ENCODE peak calls at places on chromosomes 11 and 22, in seven cellular contexts. One of them, this sample, is unnamed.

GRCh38 chr11:76267563-76267962 is 61.3 kb upstream of the WNT11 start:
- DNase-seq in stimulated activated CD4-positive, alpha-beta T cell treated with anti-CD3 and anti-CD28 coated beads, Interleukin-2, amount 100 ng/mL, for 24 hours: no peak
- DNase-seq in NCI-H1436: no peak
- DNase-seq in islet precursor cell: no peak
- DNase-seq in naive thymus-derived CD8-positive, alpha-beta T cell: no peak
- DNase-seq in iris pigment epithelial cell: no peak
- DNase-seq in stimulated activated CD8-positive, alpha-beta memory T cell treated with anti-CD3 and anti-CD28 coated beads, Interleukin-15, amount 100 ng/mL, for 4 hours: no peak
- DNase-seq in this sample: no peak

GRCh38 chr11:18088371-18088770 is 17.5 kb downstream of the SAAL1 start:
- DNase-seq in stimulated activated CD4-positive, alpha-beta T cell treated with anti-CD3 and anti-CD28 coated beads, Interleukin-2, amount 100 ng/mL, for 24 hours: no peak
- DNase-seq in NCI-H1436: no peak
- DNase-seq in islet precursor cell: no peak
- DNase-seq in naive thymus-derived CD8-positive, alpha-beta T cell: no peak
- DNase-seq in iris pigment epithelial cell: no peak
- DNase-seq in stimulated activated CD8-positive, alpha-beta memory T cell treated with anti-CD3 and anti-CD28 coated beads, Interleukin-15, amount 100 ng/mL, for 4 hours: no peak
- DNase-seq in this sample: no peak

GRCh38 chr11:128929991-128930390 is 12.7 kb downstream of the TP53AIP1 start:
- DNase-seq in stimulated activated CD4-positive, alpha-beta T cell treated with anti-CD3 and anti-CD28 coated beads, Interleukin-2, amount 100 ng/mL, for 24 hours: no peak
- DNase-seq in NCI-H1436: no peak
- DNase-seq in islet precursor cell: no peak
- DNase-seq in naive thymus-derived CD8-positive, alpha-beta T cell: no peak
- DNase-seq in iris pigment epithelial cell: peak; percentile 50
- DNase-seq in stimulated activated CD8-positive, alpha-beta memory T cell treated with anti-CD3 and anti-CD28 coated beads, Interleukin-15, amount 100 ng/mL, for 4 hours: no peak
- DNase-seq in this sample: no peak

GRCh38 chr11:69711824-69712801 is 8.3 kb upstream of the FGF19 start:
- DNase-seq in stimulated activated CD4-positive, alpha-beta T cell treated with anti-CD3 and anti-CD28 coated beads, Interleukin-2, amount 100 ng/mL, for 24 hours: no peak
- DNase-seq in NCI-H1436: no peak
- DNase-seq in islet precursor cell: peak; percentile 52
- DNase-seq in naive thymus-derived CD8-positive, alpha-beta T cell: no peak
- DNase-seq in iris pigment epithelial cell: no peak
- DNase-seq in stimulated activated CD8-positive, alpha-beta memory T cell treated with anti-CD3 and anti-CD28 coated beads, Interleukin-15, amount 100 ng/mL, for 4 hours: no peak
- DNase-seq in this sample: no peak

GRCh38 chr22:46085831-46086576 is 64.3 kb upstream of the PPARA start:
- DNase-seq in stimulated activated CD4-positive, alpha-beta T cell treated with anti-CD3 and anti-CD28 coated beads, Interleukin-2, amount 100 ng/mL, for 24 hours: no peak
- DNase-seq in NCI-H1436: no peak
- DNase-seq in islet precursor cell: no peak
- DNase-seq in naive thymus-derived CD8-positive, alpha-beta T cell: no peak
- DNase-seq in iris pigment epithelial cell: no peak
- DNase-seq in stimulated activated CD8-positive, alpha-beta memory T cell treated with anti-CD3 and anti-CD28 coated beads, Interleukin-15, amount 100 ng/mL, for 4 hours: no peak
- DNase-seq in this sample: no peak

GRCh38 chr22:29767289-29768051 is at the start of gene UQCR10:
- DNase-seq in stimulated activated CD4-positive, alpha-beta T cell treated with anti-CD3 and anti-CD28 coated beads, Interleukin-2, amount 100 ng/mL, for 24 hours: peak; percentile 94
- DNase-seq in NCI-H1436: peak; percentile 90
- DNase-seq in islet precursor cell: peak; percentile 93
- DNase-seq in naive thymus-derived CD8-positive, alpha-beta T cell: peak; percentile 86
- DNase-seq in iris pigment epithelial cell: peak; percentile 89
- DNase-seq in stimulated activated CD8-positive, alpha-beta memory T cell treated with anti-CD3 and anti-CD28 coated beads, Interleukin-15, amount 100 ng/mL, for 4 hours: peak; percentile 79
- DNase-seq in this sample: peak; percentile 81

GRCh38 chr11:16182553-16182952 is 173.8 kb downstream of the SOX6 start:
- DNase-seq in stimulated activated CD4-positive, alpha-beta T cell treated with anti-CD3 and anti-CD28 coated beads, Interleukin-2, amount 100 ng/mL, for 24 hours: no peak
- DNase-seq in NCI-H1436: no peak
- DNase-seq in islet precursor cell: no peak
- DNase-seq in naive thymus-derived CD8-positive, alpha-beta T cell: no peak
- DNase-seq in iris pigment epithelial cell: no peak
- DNase-seq in stimulated activated CD8-positive, alpha-beta memory T cell treated with anti-CD3 and anti-CD28 coated beads, Interleukin-15, amount 100 ng/mL, for 4 hours: no peak
- DNase-seq in this sample: no peak

GRCh38 chr22:45977551-45978274 is 751 bp upstream of the WNT7B start:
- DNase-seq in stimulated activated CD4-positive, alpha-beta T cell treated with anti-CD3 and anti-CD28 coated beads, Interleukin-2, amount 100 ng/mL, for 24 hours: no peak
- DNase-seq in NCI-H1436: no peak
- DNase-seq in islet precursor cell: peak; percentile 77
- DNase-seq in naive thymus-derived CD8-positive, alpha-beta T cell: no peak
- DNase-seq in iris pigment epithelial cell: peak; percentile 31
- DNase-seq in stimulated activated CD8-positive, alpha-beta memory T cell treated with anti-CD3 and anti-CD28 coated beads, Interleukin-15, amount 100 ng/mL, for 4 hours: no peak
- DNase-seq in this sample: no peak

GRCh38 chr11:93972790-93973189 is 48.4 kb upstream of the HEPHL1 start:
- DNase-seq in stimulated activated CD4-positive, alpha-beta T cell treated with anti-CD3 and anti-CD28 coated beads, Interleukin-2, amount 100 ng/mL, for 24 hours: no peak
- DNase-seq in NCI-H1436: no peak
- DNase-seq in islet precursor cell: no peak
- DNase-seq in naive thymus-derived CD8-positive, alpha-beta T cell: no peak
- DNase-seq in iris pigment epithelial cell: no peak
- DNase-seq in stimulated activated CD8-positive, alpha-beta memory T cell treated with anti-CD3 and anti-CD28 coated beads, Interleukin-15, amount 100 ng/mL, for 4 hours: no peak
- DNase-seq in this sample: no peak

GRCh38 chr11:9158898-9159391 is 67.5 kb upstream of the SCUBE2 start:
- DNase-seq in stimulated activated CD4-positive, alpha-beta T cell treated with anti-CD3 and anti-CD28 coated beads, Interleukin-2, amount 100 ng/mL, for 24 hours: no peak
- DNase-seq in NCI-H1436: no peak
- DNase-seq in islet precursor cell: no peak
- DNase-seq in naive thymus-derived CD8-positive, alpha-beta T cell: no peak
- DNase-seq in iris pigment epithelial cell: peak; percentile 76
- DNase-seq in stimulated activated CD8-positive, alpha-beta memory T cell treated with anti-CD3 and anti-CD28 coated beads, Interleukin-15, amount 100 ng/mL, for 4 hours: no peak
- DNase-seq in this sample: no peak

GRCh38 chr11:76415073-76415472 is 29.7 kb upstream of the EMSY start:
- DNase-seq in stimulated activated CD4-positive, alpha-beta T cell treated with anti-CD3 and anti-CD28 coated beads, Interleukin-2, amount 100 ng/mL, for 24 hours: peak; percentile 4
- DNase-seq in NCI-H1436: no peak
- DNase-seq in islet precursor cell: no peak
- DNase-seq in naive thymus-derived CD8-positive, alpha-beta T cell: no peak
- DNase-seq in iris pigment epithelial cell: no peak
- DNase-seq in stimulated activated CD8-positive, alpha-beta memory T cell treated with anti-CD3 and anti-CD28 coated beads, Interleukin-15, amount 100 ng/mL, for 4 hours: no peak
- DNase-seq in this sample: no peak

GRCh38 chr11:46183819-46184218 is 62.6 kb upstream of the PHF21A start:
- DNase-seq in stimulated activated CD4-positive, alpha-beta T cell treated with anti-CD3 and anti-CD28 coated beads, Interleukin-2, amount 100 ng/mL, for 24 hours: no peak
- DNase-seq in NCI-H1436: no peak
- DNase-seq in islet precursor cell: no peak
- DNase-seq in naive thymus-derived CD8-positive, alpha-beta T cell: no peak
- DNase-seq in iris pigment epithelial cell: peak; percentile 91
- DNase-seq in stimulated activated CD8-positive, alpha-beta memory T cell treated with anti-CD3 and anti-CD28 coated beads, Interleukin-15, amount 100 ng/mL, for 4 hours: no peak
- DNase-seq in this sample: peak; percentile 57

GRCh38 chr11:2768471-2769408 is 68.9 kb upstream of the KCNQ1OT1 start:
- DNase-seq in stimulated activated CD4-positive, alpha-beta T cell treated with anti-CD3 and anti-CD28 coated beads, Interleukin-2, amount 100 ng/mL, for 24 hours: peak; percentile 21
- DNase-seq in NCI-H1436: no peak
- DNase-seq in islet precursor cell: peak; percentile 85
- DNase-seq in naive thymus-derived CD8-positive, alpha-beta T cell: no peak
- DNase-seq in iris pigment epithelial cell: peak; percentile 73
- DNase-seq in stimulated activated CD8-positive, alpha-beta memory T cell treated with anti-CD3 and anti-CD28 coated beads, Interleukin-15, amount 100 ng/mL, for 4 hours: no peak
- DNase-seq in this sample: peak; percentile 56

GRCh38 chr22:22702159-22702873 is 57.9 kb downstream of the GGTLC2 start:
- DNase-seq in stimulated activated CD4-positive, alpha-beta T cell treated with anti-CD3 and anti-CD28 coated beads, Interleukin-2, amount 100 ng/mL, for 24 hours: no peak
- DNase-seq in NCI-H1436: no peak
- DNase-seq in islet precursor cell: peak; percentile 61
- DNase-seq in naive thymus-derived CD8-positive, alpha-beta T cell: no peak
- DNase-seq in iris pigment epithelial cell: peak; percentile 17
- DNase-seq in stimulated activated CD8-positive, alpha-beta memory T cell treated with anti-CD3 and anti-CD28 coated beads, Interleukin-15, amount 100 ng/mL, for 4 hours: no peak
- DNase-seq in this sample: no peak

GRCh38 chr22:17243524-17243923 is 24.3 kb upstream of the ADA2 start:
- DNase-seq in stimulated activated CD4-positive, alpha-beta T cell treated with anti-CD3 and anti-CD28 coated beads, Interleukin-2, amount 100 ng/mL, for 24 hours: peak; percentile 27
- DNase-seq in NCI-H1436: no peak
- DNase-seq in islet precursor cell: no peak
- DNase-seq in naive thymus-derived CD8-positive, alpha-beta T cell: no peak
- DNase-seq in iris pigment epithelial cell: peak; percentile 26
- DNase-seq in stimulated activated CD8-positive, alpha-beta memory T cell treated with anti-CD3 and anti-CD28 coated beads, Interleukin-15, amount 100 ng/mL, for 4 hours: no peak
- DNase-seq in this sample: no peak

GRCh38 chr22:17106785-17107546 is 14.2 kb downstream of the TMEM121B start:
- DNase-seq in stimulated activated CD4-positive, alpha-beta T cell treated with anti-CD3 and anti-CD28 coated beads, Interleukin-2, amount 100 ng/mL, for 24 hours: peak; percentile 17
- DNase-seq in NCI-H1436: no peak
- DNase-seq in islet precursor cell: no peak
- DNase-seq in naive thymus-derived CD8-positive, alpha-beta T cell: no peak
- DNase-seq in iris pigment epithelial cell: peak; percentile 13
- DNase-seq in stimulated activated CD8-positive, alpha-beta memory T cell treated with anti-CD3 and anti-CD28 coated beads, Interleukin-15, amount 100 ng/mL, for 4 hours: no peak
- DNase-seq in this sample: no peak

GRCh38 chr11:100808904-100809491 is 121.9 kb downstream of the ARHGAP42 start:
- DNase-seq in stimulated activated CD4-positive, alpha-beta T cell treated with anti-CD3 and anti-CD28 coated beads, Interleukin-2, amount 100 ng/mL, for 24 hours: no peak
- DNase-seq in NCI-H1436: no peak
- DNase-seq in islet precursor cell: no peak
- DNase-seq in naive thymus-derived CD8-positive, alpha-beta T cell: no peak
- DNase-seq in iris pigment epithelial cell: peak; percentile 79
- DNase-seq in stimulated activated CD8-positive, alpha-beta memory T cell treated with anti-CD3 and anti-CD28 coated beads, Interleukin-15, amount 100 ng/mL, for 4 hours: no peak
- DNase-seq in this sample: no peak

GRCh38 chr11:111423250-111423615 is 44.2 kb upstream of the POU2AF1 start:
- DNase-seq in stimulated activated CD4-positive, alpha-beta T cell treated with anti-CD3 and anti-CD28 coated beads, Interleukin-2, amount 100 ng/mL, for 24 hours: no peak
- DNase-seq in NCI-H1436: no peak
- DNase-seq in islet precursor cell: no peak
- DNase-seq in naive thymus-derived CD8-positive, alpha-beta T cell: no peak
- DNase-seq in iris pigment epithelial cell: no peak
- DNase-seq in stimulated activated CD8-positive, alpha-beta memory T cell treated with anti-CD3 and anti-CD28 coated beads, Interleukin-15, amount 100 ng/mL, for 4 hours: no peak
- DNase-seq in this sample: no peak

GRCh38 chr11:65352783-65353182 is 1.8 kb upstream of the TIGD3 start:
- DNase-seq in stimulated activated CD4-positive, alpha-beta T cell treated with anti-CD3 and anti-CD28 coated beads, Interleukin-2, amount 100 ng/mL, for 24 hours: no peak
- DNase-seq in NCI-H1436: no peak
- DNase-seq in islet precursor cell: no peak
- DNase-seq in naive thymus-derived CD8-positive, alpha-beta T cell: no peak
- DNase-seq in iris pigment epithelial cell: no peak
- DNase-seq in stimulated activated CD8-positive, alpha-beta memory T cell treated with anti-CD3 and anti-CD28 coated beads, Interleukin-15, amount 100 ng/mL, for 4 hours: no peak
- DNase-seq in this sample: no peak

GRCh38 chr11:62895501-62895900 is 14.8 kb downstream of the SLC3A2 start:
- DNase-seq in stimulated activated CD4-positive, alpha-beta T cell treated with anti-CD3 and anti-CD28 coated beads, Interleukin-2, amount 100 ng/mL, for 24 hours: no peak
- DNase-seq in NCI-H1436: no peak
- DNase-seq in islet precursor cell: no peak
- DNase-seq in naive thymus-derived CD8-positive, alpha-beta T cell: no peak
- DNase-seq in iris pigment epithelial cell: no peak
- DNase-seq in stimulated activated CD8-positive, alpha-beta memory T cell treated with anti-CD3 and anti-CD28 coated beads, Interleukin-15, amount 100 ng/mL, for 4 hours: no peak
- DNase-seq in this sample: no peak

GRCh38 chr11:102791271-102792036 is 6.5 kb downstream of the MMP1 start:
- DNase-seq in stimulated activated CD4-positive, alpha-beta T cell treated with anti-CD3 and anti-CD28 coated beads, Interleukin-2, amount 100 ng/mL, for 24 hours: no peak
- DNase-seq in NCI-H1436: no peak
- DNase-seq in islet precursor cell: no peak
- DNase-seq in naive thymus-derived CD8-positive, alpha-beta T cell: no peak
- DNase-seq in iris pigment epithelial cell: peak; percentile 22
- DNase-seq in stimulated activated CD8-positive, alpha-beta memory T cell treated with anti-CD3 and anti-CD28 coated beads, Interleukin-15, amount 100 ng/mL, for 4 hours: no peak
- DNase-seq in this sample: no peak

GRCh38 chr11:13260196-13260962 is 17.2 kb upstream of the BMAL1 start:
- DNase-seq in stimulated activated CD4-positive, alpha-beta T cell treated with anti-CD3 and anti-CD28 coated beads, Interleukin-2, amount 100 ng/mL, for 24 hours: no peak
- DNase-seq in NCI-H1436: peak; percentile 32
- DNase-seq in islet precursor cell: no peak
- DNase-seq in naive thymus-derived CD8-positive, alpha-beta T cell: no peak
- DNase-seq in iris pigment epithelial cell: peak; percentile 17
- DNase-seq in stimulated activated CD8-positive, alpha-beta memory T cell treated with anti-CD3 and anti-CD28 coated beads, Interleukin-15, amount 100 ng/mL, for 4 hours: no peak
- DNase-seq in this sample: no peak

GRCh38 chr22:41479671-41480396 is 10.9 kb downstream of the ACO2 start:
- DNase-seq in stimulated activated CD4-positive, alpha-beta T cell treated with anti-CD3 and anti-CD28 coated beads, Interleukin-2, amount 100 ng/mL, for 24 hours: no peak
- DNase-seq in NCI-H1436: no peak
- DNase-seq in islet precursor cell: no peak
- DNase-seq in naive thymus-derived CD8-positive, alpha-beta T cell: no peak
- DNase-seq in iris pigment epithelial cell: peak; percentile 49
- DNase-seq in stimulated activated CD8-positive, alpha-beta memory T cell treated with anti-CD3 and anti-CD28 coated beads, Interleukin-15, amount 100 ng/mL, for 4 hours: no peak
- DNase-seq in this sample: no peak

GRCh38 chr22:27238935-27239510 is 562.5 kb downstream of the MN1 start:
- DNase-seq in stimulated activated CD4-positive, alpha-beta T cell treated with anti-CD3 and anti-CD28 coated beads, Interleukin-2, amount 100 ng/mL, for 24 hours: no peak
- DNase-seq in NCI-H1436: no peak
- DNase-seq in islet precursor cell: peak; percentile 95
- DNase-seq in naive thymus-derived CD8-positive, alpha-beta T cell: no peak
- DNase-seq in iris pigment epithelial cell: peak; percentile 99
- DNase-seq in stimulated activated CD8-positive, alpha-beta memory T cell treated with anti-CD3 and anti-CD28 coated beads, Interleukin-15, amount 100 ng/mL, for 4 hours: no peak
- DNase-seq in this sample: peak; percentile 54

GRCh38 chr11:77126861-77127673 is 979 bp upstream of the MYO7A start:
- DNase-seq in stimulated activated CD4-positive, alpha-beta T cell treated with anti-CD3 and anti-CD28 coated beads, Interleukin-2, amount 100 ng/mL, for 24 hours: peak; percentile 74
- DNase-seq in NCI-H1436: peak; percentile 51
- DNase-seq in islet precursor cell: peak; percentile 74
- DNase-seq in naive thymus-derived CD8-positive, alpha-beta T cell: peak; percentile 37
- DNase-seq in iris pigment epithelial cell: peak; percentile 35
- DNase-seq in stimulated activated CD8-positive, alpha-beta memory T cell treated with anti-CD3 and anti-CD28 coated beads, Interleukin-15, amount 100 ng/mL, for 4 hours: peak; percentile 20
- DNase-seq in this sample: no peak

GRCh38 chr11:69010361-69010891 is 2.6 kb downstream of the MRGPRF start:
- DNase-seq in stimulated activated CD4-positive, alpha-beta T cell treated with anti-CD3 and anti-CD28 coated beads, Interleukin-2, amount 100 ng/mL, for 24 hours: no peak
- DNase-seq in NCI-H1436: no peak
- DNase-seq in islet precursor cell: peak; percentile 69
- DNase-seq in naive thymus-derived CD8-positive, alpha-beta T cell: no peak
- DNase-seq in iris pigment epithelial cell: no peak
- DNase-seq in stimulated activated CD8-positive, alpha-beta memory T cell treated with anti-CD3 and anti-CD28 coated beads, Interleukin-15, amount 100 ng/mL, for 4 hours: no peak
- DNase-seq in this sample: no peak

GRCh38 chr11:280762-281485 is 2.7 kb downstream of the NLRP6 start:
- DNase-seq in stimulated activated CD4-positive, alpha-beta T cell treated with anti-CD3 and anti-CD28 coated beads, Interleukin-2, amount 100 ng/mL, for 24 hours: peak; percentile 60
- DNase-seq in NCI-H1436: no peak
- DNase-seq in islet precursor cell: no peak
- DNase-seq in naive thymus-derived CD8-positive, alpha-beta T cell: no peak
- DNase-seq in iris pigment epithelial cell: no peak
- DNase-seq in stimulated activated CD8-positive, alpha-beta memory T cell treated with anti-CD3 and anti-CD28 coated beads, Interleukin-15, amount 100 ng/mL, for 4 hours: no peak
- DNase-seq in this sample: no peak

GRCh38 chr11:68643576-68643975 is 40.8 kb upstream of the GAL start:
- DNase-seq in stimulated activated CD4-positive, alpha-beta T cell treated with anti-CD3 and anti-CD28 coated beads, Interleukin-2, amount 100 ng/mL, for 24 hours: no peak
- DNase-seq in NCI-H1436: no peak
- DNase-seq in islet precursor cell: no peak
- DNase-seq in naive thymus-derived CD8-positive, alpha-beta T cell: no peak
- DNase-seq in iris pigment epithelial cell: peak; percentile 56
- DNase-seq in stimulated activated CD8-positive, alpha-beta memory T cell treated with anti-CD3 and anti-CD28 coated beads, Interleukin-15, amount 100 ng/mL, for 4 hours: no peak
- DNase-seq in this sample: no peak

GRCh38 chr11:125971618-125972017 is 25.8 kb downstream of the VSIG10L2 start:
- DNase-seq in stimulated activated CD4-positive, alpha-beta T cell treated with anti-CD3 and anti-CD28 coated beads, Interleukin-2, amount 100 ng/mL, for 24 hours: no peak
- DNase-seq in NCI-H1436: no peak
- DNase-seq in islet precursor cell: no peak
- DNase-seq in naive thymus-derived CD8-positive, alpha-beta T cell: no peak
- DNase-seq in iris pigment epithelial cell: no peak
- DNase-seq in stimulated activated CD8-positive, alpha-beta memory T cell treated with anti-CD3 and anti-CD28 coated beads, Interleukin-15, amount 100 ng/mL, for 4 hours: no peak
- DNase-seq in this sample: no peak

GRCh38 chr11:120651396-120651795 is 139.8 kb downstream of the GRIK4 start:
- DNase-seq in stimulated activated CD4-positive, alpha-beta T cell treated with anti-CD3 and anti-CD28 coated beads, Interleukin-2, amount 100 ng/mL, for 24 hours: no peak
- DNase-seq in NCI-H1436: no peak
- DNase-seq in islet precursor cell: no peak
- DNase-seq in naive thymus-derived CD8-positive, alpha-beta T cell: no peak
- DNase-seq in iris pigment epithelial cell: no peak
- DNase-seq in stimulated activated CD8-positive, alpha-beta memory T cell treated with anti-CD3 and anti-CD28 coated beads, Interleukin-15, amount 100 ng/mL, for 4 hours: no peak
- DNase-seq in this sample: no peak

GRCh38 chr11:19766206-19766605 is 53.6 kb downstream of the NAV2 start:
- DNase-seq in stimulated activated CD4-positive, alpha-beta T cell treated with anti-CD3 and anti-CD28 coated beads, Interleukin-2, amount 100 ng/mL, for 24 hours: no peak
- DNase-seq in NCI-H1436: no peak
- DNase-seq in islet precursor cell: peak; percentile 68
- DNase-seq in naive thymus-derived CD8-positive, alpha-beta T cell: no peak
- DNase-seq in iris pigment epithelial cell: peak; percentile 39
- DNase-seq in stimulated activated CD8-positive, alpha-beta memory T cell treated with anti-CD3 and anti-CD28 coated beads, Interleukin-15, amount 100 ng/mL, for 4 hours: no peak
- DNase-seq in this sample: no peak

GRCh38 chr22:20421507-20421874 is 16.1 kb downstream of the SCARF2 start:
- DNase-seq in stimulated activated CD4-positive, alpha-beta T cell treated with anti-CD3 and anti-CD28 coated beads, Interleukin-2, amount 100 ng/mL, for 24 hours: no peak
- DNase-seq in NCI-H1436: no peak
- DNase-seq in islet precursor cell: peak; percentile 63
- DNase-seq in naive thymus-derived CD8-positive, alpha-beta T cell: no peak
- DNase-seq in iris pigment epithelial cell: peak; percentile 54
- DNase-seq in stimulated activated CD8-positive, alpha-beta memory T cell treated with anti-CD3 and anti-CD28 coated beads, Interleukin-15, amount 100 ng/mL, for 4 hours: no peak
- DNase-seq in this sample: no peak

GRCh38 chr22:41504397-41504796 is 35.5 kb downstream of the ACO2 start:
- DNase-seq in stimulated activated CD4-positive, alpha-beta T cell treated with anti-CD3 and anti-CD28 coated beads, Interleukin-2, amount 100 ng/mL, for 24 hours: no peak
- DNase-seq in NCI-H1436: no peak
- DNase-seq in islet precursor cell: no peak
- DNase-seq in naive thymus-derived CD8-positive, alpha-beta T cell: no peak
- DNase-seq in iris pigment epithelial cell: no peak
- DNase-seq in stimulated activated CD8-positive, alpha-beta memory T cell treated with anti-CD3 and anti-CD28 coated beads, Interleukin-15, amount 100 ng/mL, for 4 hours: no peak
- DNase-seq in this sample: no peak

GRCh38 chr11:208177-208916 is 839 bp downstream of the RIC8A start:
- DNase-seq in stimulated activated CD4-positive, alpha-beta T cell treated with anti-CD3 and anti-CD28 coated beads, Interleukin-2, amount 100 ng/mL, for 24 hours: peak; percentile 86
- DNase-seq in NCI-H1436: peak; percentile 54
- DNase-seq in islet precursor cell: peak; percentile 78
- DNase-seq in naive thymus-derived CD8-positive, alpha-beta T cell: peak; percentile 75
- DNase-seq in iris pigment epithelial cell: peak; percentile 74
- DNase-seq in stimulated activated CD8-positive, alpha-beta memory T cell treated with anti-CD3 and anti-CD28 coated beads, Interleukin-15, amount 100 ng/mL, for 4 hours: peak; percentile 68
- DNase-seq in this sample: peak; percentile 21

GRCh38 chr22:31977939-31978338 is 33.6 kb downstream of the YWHAH start:
- DNase-seq in stimulated activated CD4-positive, alpha-beta T cell treated with anti-CD3 and anti-CD28 coated beads, Interleukin-2, amount 100 ng/mL, for 24 hours: no peak
- DNase-seq in NCI-H1436: no peak
- DNase-seq in islet precursor cell: no peak
- DNase-seq in naive thymus-derived CD8-positive, alpha-beta T cell: no peak
- DNase-seq in iris pigment epithelial cell: no peak
- DNase-seq in stimulated activated CD8-positive, alpha-beta memory T cell treated with anti-CD3 and anti-CD28 coated beads, Interleukin-15, amount 100 ng/mL, for 4 hours: no peak
- DNase-seq in this sample: no peak

This sample was measured in amniotic stem cell.